ENCODE peak calls at places on chromosomes 4 and X, in seven cellular contexts. One of them, this sample, is unnamed.

GRCh38 chr4:140238353-140239041 is 84.5 kb upstream of the MAML3 start:
- DNase-seq in WTC11: peak; percentile 49
- DNase-seq in GM12892: no peak
- DNase-seq in NB4: peak; percentile 58
- DNase-seq in T follicular helper cell: no peak
- DNase-seq in D341Med: peak; percentile 38
- DNase-seq in head of caudate nucleus: peak; percentile 78
- DNase-seq in this sample: no peak

GRCh38 chr4:67549123-67549522 is 3.8 kb upstream of the CENPC start:
- DNase-seq in WTC11: no peak
- DNase-seq in GM12892: no peak
- DNase-seq in NB4: peak; percentile 49
- DNase-seq in T follicular helper cell: no peak
- DNase-seq in D341Med: no peak
- DNase-seq in head of caudate nucleus: no peak
- DNase-seq in this sample: no peak

GRCh38 chr4:105305019-105305836 is 158.6 kb downstream of the TET2 start:
- DNase-seq in WTC11: no peak
- DNase-seq in GM12892: no peak
- DNase-seq in NB4: no peak
- DNase-seq in T follicular helper cell: no peak
- DNase-seq in D341Med: no peak
- DNase-seq in head of caudate nucleus: no peak
- DNase-seq in this sample: no peak

GRCh38 chrX:100424012-100424411 is 13.9 kb upstream of the PCDH19 start:
- DNase-seq in WTC11: peak; percentile 42
- DNase-seq in GM12892: no peak
- DNase-seq in NB4: peak; percentile 1
- DNase-seq in T follicular helper cell: no peak
- DNase-seq in D341Med: no peak
- DNase-seq in head of caudate nucleus: no peak
- DNase-seq in this sample: no peak

GRCh38 chr4:75142377-75142776 is 209.5 kb downstream of the PARM1 start:
- DNase-seq in WTC11: no peak
- DNase-seq in GM12892: no peak
- DNase-seq in NB4: no peak
- DNase-seq in T follicular helper cell: no peak
- DNase-seq in D341Med: no peak
- DNase-seq in head of caudate nucleus: no peak
- DNase-seq in this sample: no peak

GRCh38 chrX:38346150-38346549 is 6.3 kb upstream of the OTC start:
- DNase-seq in WTC11: no peak
- DNase-seq in GM12892: no peak
- DNase-seq in NB4: no peak
- DNase-seq in T follicular helper cell: no peak
- DNase-seq in D341Med: no peak
- DNase-seq in head of caudate nucleus: no peak
- DNase-seq in this sample: no peak

GRCh38 chr4:102163404-102164140 is 181.7 kb downstream of the SLC39A8 start:
- DNase-seq in WTC11: no peak
- DNase-seq in GM12892: no peak
- DNase-seq in NB4: no peak
- DNase-seq in T follicular helper cell: no peak
- DNase-seq in D341Med: no peak
- DNase-seq in head of caudate nucleus: no peak
- DNase-seq in this sample: no peak

GRCh38 chr4:97349468-97350186 is 793.6 kb downstream of the STPG2 start:
- DNase-seq in WTC11: no peak
- DNase-seq in GM12892: no peak
- DNase-seq in NB4: no peak
- DNase-seq in T follicular helper cell: no peak
- DNase-seq in D341Med: no peak
- DNase-seq in head of caudate nucleus: no peak
- DNase-seq in this sample: no peak

GRCh38 chrX:24081661-24082154 is 27.0 kb downstream of the EIF2S3 start:
- DNase-seq in WTC11: peak; percentile 56
- DNase-seq in GM12892: no peak
- DNase-seq in NB4: peak; percentile 80
- DNase-seq in T follicular helper cell: peak; percentile 39
- DNase-seq in D341Med: peak; percentile 47
- DNase-seq in head of caudate nucleus: peak; percentile 69
- DNase-seq in this sample: peak; percentile 43

GRCh38 chr4:117479673-117480072 is 394.3 kb upstream of the TRAM1L1 start:
- DNase-seq in WTC11: no peak
- DNase-seq in GM12892: no peak
- DNase-seq in NB4: no peak
- DNase-seq in T follicular helper cell: no peak
- DNase-seq in D341Med: no peak
- DNase-seq in head of caudate nucleus: no peak
- DNase-seq in this sample: no peak

GRCh38 chr4:1232661-1233621 is 16.0 kb downstream of the CTBP1 start:
- DNase-seq in WTC11: no peak
- DNase-seq in GM12892: no peak
- DNase-seq in NB4: no peak
- DNase-seq in T follicular helper cell: no peak
- DNase-seq in D341Med: no peak
- DNase-seq in head of caudate nucleus: no peak
- DNase-seq in this sample: no peak

GRCh38 chr4:173046818-173047217 is 121.8 kb upstream of the GALNT7 start:
- DNase-seq in WTC11: no peak
- DNase-seq in GM12892: no peak
- DNase-seq in NB4: no peak
- DNase-seq in T follicular helper cell: no peak
- DNase-seq in D341Med: no peak
- DNase-seq in head of caudate nucleus: no peak
- DNase-seq in this sample: no peak

GRCh38 chr4:181890031-181890430 is 353.2 kb upstream of the TENM3 start:
- DNase-seq in WTC11: no peak
- DNase-seq in GM12892: no peak
- DNase-seq in NB4: no peak
- DNase-seq in T follicular helper cell: no peak
- DNase-seq in D341Med: no peak
- DNase-seq in head of caudate nucleus: no peak
- DNase-seq in this sample: no peak

GRCh38 chr4:5874811-5875465 is 17.9 kb downstream of the CRMP1 start:
- DNase-seq in WTC11: peak; percentile 38
- DNase-seq in GM12892: no peak
- DNase-seq in NB4: no peak
- DNase-seq in T follicular helper cell: no peak
- DNase-seq in D341Med: no peak
- DNase-seq in head of caudate nucleus: peak; percentile 77
- DNase-seq in this sample: no peak

GRCh38 chrX:57528670-57529255 is 63.0 kb upstream of the ZXDB start:
- DNase-seq in WTC11: peak; percentile 33
- DNase-seq in GM12892: no peak
- DNase-seq in NB4: peak; percentile 34
- DNase-seq in T follicular helper cell: no peak
- DNase-seq in D341Med: no peak
- DNase-seq in head of caudate nucleus: no peak
- DNase-seq in this sample: no peak

GRCh38 chr4:187558391-187558790 is 437.2 kb upstream of the ZFP42 start:
- DNase-seq in WTC11: no peak
- DNase-seq in GM12892: no peak
- DNase-seq in NB4: no peak
- DNase-seq in T follicular helper cell: no peak
- DNase-seq in D341Med: no peak
- DNase-seq in head of caudate nucleus: no peak
- DNase-seq in this sample: no peak

GRCh38 chr4:3809451-3810110 is 43.4 kb downstream of the ADRA2C start:
- DNase-seq in WTC11: no peak
- DNase-seq in GM12892: no peak
- DNase-seq in NB4: no peak
- DNase-seq in T follicular helper cell: no peak
- DNase-seq in D341Med: no peak
- DNase-seq in head of caudate nucleus: no peak
- DNase-seq in this sample: no peak

GRCh38 chr4:646460-646859 is 21.1 kb downstream of the PDE6B start:
- DNase-seq in WTC11: no peak
- DNase-seq in GM12892: no peak
- DNase-seq in NB4: no peak
- DNase-seq in T follicular helper cell: no peak
- DNase-seq in D341Med: no peak
- DNase-seq in head of caudate nucleus: peak; percentile 68
- DNase-seq in this sample: peak; percentile 26

GRCh38 chr4:40492747-40493146 is 136.9 kb downstream of the RBM47 start:
- DNase-seq in WTC11: no peak
- DNase-seq in GM12892: no peak
- DNase-seq in NB4: no peak
- DNase-seq in T follicular helper cell: no peak
- DNase-seq in D341Med: no peak
- DNase-seq in head of caudate nucleus: no peak
- DNase-seq in this sample: no peak

GRCh38 chr4:56026596-56026995 is 77.9 kb downstream of the CEP135 start:
- DNase-seq in WTC11: no peak
- DNase-seq in GM12892: no peak
- DNase-seq in NB4: no peak
- DNase-seq in T follicular helper cell: no peak
- DNase-seq in D341Med: no peak
- DNase-seq in head of caudate nucleus: peak; percentile 47
- DNase-seq in this sample: no peak

GRCh38 chr4:145034727-145035211 is 63.2 kb downstream of the ANAPC10 start:
- DNase-seq in WTC11: no peak
- DNase-seq in GM12892: no peak
- DNase-seq in NB4: no peak
- DNase-seq in T follicular helper cell: no peak
- DNase-seq in D341Med: peak; percentile 33
- DNase-seq in head of caudate nucleus: no peak
- DNase-seq in this sample: no peak

GRCh38 chr4:55181606-55182005 is 56.2 kb upstream of the KDR start:
- DNase-seq in WTC11: no peak
- DNase-seq in GM12892: no peak
- DNase-seq in NB4: no peak
- DNase-seq in T follicular helper cell: no peak
- DNase-seq in D341Med: no peak
- DNase-seq in head of caudate nucleus: no peak
- DNase-seq in this sample: no peak

GRCh38 chr4:183164963-183165362 is 65.9 kb downstream of the WWC2 start:
- DNase-seq in WTC11: no peak
- DNase-seq in GM12892: no peak
- DNase-seq in NB4: no peak
- DNase-seq in T follicular helper cell: no peak
- DNase-seq in D341Med: no peak
- DNase-seq in head of caudate nucleus: no peak
- DNase-seq in this sample: no peak

GRCh38 chr4:87121332-87122065 is 98.9 kb downstream of the KLHL8 start:
- DNase-seq in WTC11: no peak
- DNase-seq in GM12892: no peak
- DNase-seq in NB4: no peak
- DNase-seq in T follicular helper cell: no peak
- DNase-seq in D341Med: no peak
- DNase-seq in head of caudate nucleus: no peak
- DNase-seq in this sample: no peak

GRCh38 chr4:143282170-143282760 is 54.4 kb upstream of the GAB1 start:
- DNase-seq in WTC11: no peak
- DNase-seq in GM12892: no peak
- DNase-seq in NB4: no peak
- DNase-seq in T follicular helper cell: no peak
- DNase-seq in D341Med: peak; percentile 61
- DNase-seq in head of caudate nucleus: no peak
- DNase-seq in this sample: no peak

GRCh38 chr4:182245541-182246245 is 2.5 kb downstream of the TENM3 start:
- DNase-seq in WTC11: no peak
- DNase-seq in GM12892: no peak
- DNase-seq in NB4: no peak
- DNase-seq in T follicular helper cell: no peak
- DNase-seq in D341Med: no peak
- DNase-seq in head of caudate nucleus: no peak
- DNase-seq in this sample: no peak

GRCh38 chrX:45198301-45198700 is 2.4 kb downstream of the DIPK2B start:
- DNase-seq in WTC11: no peak
- DNase-seq in GM12892: no peak
- DNase-seq in NB4: no peak
- DNase-seq in T follicular helper cell: no peak
- DNase-seq in D341Med: no peak
- DNase-seq in head of caudate nucleus: no peak
- DNase-seq in this sample: no peak

GRCh38 chr4:126038492-126039236 is 723.9 kb downstream of the FAT4 start:
- DNase-seq in WTC11: no peak
- DNase-seq in GM12892: no peak
- DNase-seq in NB4: no peak
- DNase-seq in T follicular helper cell: no peak
- DNase-seq in D341Med: no peak
- DNase-seq in head of caudate nucleus: no peak
- DNase-seq in this sample: no peak

GRCh38 chr4:82661601-82662000 is 99.8 kb upstream of the TMEM150C start:
- DNase-seq in WTC11: no peak
- DNase-seq in GM12892: no peak
- DNase-seq in NB4: no peak
- DNase-seq in T follicular helper cell: no peak
- DNase-seq in D341Med: no peak
- DNase-seq in head of caudate nucleus: no peak
- DNase-seq in this sample: no peak

GRCh38 chrX:84187501-84188319 is at the start of gene RPS6KA6:
- DNase-seq in WTC11: peak; percentile 44
- DNase-seq in GM12892: peak; percentile 23
- DNase-seq in NB4: no peak
- DNase-seq in T follicular helper cell: no peak
- DNase-seq in D341Med: peak; percentile 53
- DNase-seq in head of caudate nucleus: peak; percentile 55
- DNase-seq in this sample: peak; percentile 10

GRCh38 chrX:51420610-51421009 is 75.8 kb downstream of the NUDT11 start:
- DNase-seq in WTC11: no peak
- DNase-seq in GM12892: no peak
- DNase-seq in NB4: peak; percentile 40
- DNase-seq in T follicular helper cell: peak; percentile 16
- DNase-seq in D341Med: no peak
- DNase-seq in head of caudate nucleus: peak; percentile 62
- DNase-seq in this sample: no peak

GRCh38 chrX:13747836-13748235 is 13.3 kb downstream of the OFD1 start:
- DNase-seq in WTC11: peak; percentile 13
- DNase-seq in GM12892: no peak
- DNase-seq in NB4: peak; percentile 67
- DNase-seq in T follicular helper cell: peak; percentile 19
- DNase-seq in D341Med: no peak
- DNase-seq in head of caudate nucleus: peak; percentile 79
- DNase-seq in this sample: peak; percentile 14

GRCh38 chr4:33060873-33061542 is 2340.8 kb downstream of the PCDH7 start:
- DNase-seq in WTC11: peak; percentile 66
- DNase-seq in GM12892: no peak
- DNase-seq in NB4: peak; percentile 67
- DNase-seq in T follicular helper cell: no peak
- DNase-seq in D341Med: peak; percentile 65
- DNase-seq in head of caudate nucleus: peak; percentile 80
- DNase-seq in this sample: no peak

GRCh38 chr4:109434007-109434792 is 585 bp downstream of the SEC24B start:
- DNase-seq in WTC11: peak; percentile 30
- DNase-seq in GM12892: no peak
- DNase-seq in NB4: peak; percentile 44
- DNase-seq in T follicular helper cell: no peak
- DNase-seq in D341Med: peak; percentile 58
- DNase-seq in head of caudate nucleus: peak; percentile 68
- DNase-seq in this sample: no peak

GRCh38 chrX:136899206-136899605 is 18.7 kb upstream of the RBMX start:
- DNase-seq in WTC11: no peak
- DNase-seq in GM12892: no peak
- DNase-seq in NB4: no peak
- DNase-seq in T follicular helper cell: no peak
- DNase-seq in D341Med: no peak
- DNase-seq in head of caudate nucleus: no peak
- DNase-seq in this sample: no peak

GRCh38 chrX:131861088-131861787 is 161.9 kb upstream of the STK26 start:
- DNase-seq in WTC11: no peak
- DNase-seq in GM12892: no peak
- DNase-seq in NB4: no peak
- DNase-seq in T follicular helper cell: no peak
- DNase-seq in D341Med: no peak
- DNase-seq in head of caudate nucleus: no peak
- DNase-seq in this sample: no peak

This sample was measured in activated T-cell treated with anti-CD3 and anti-CD28 coated beads, Interleukin-2, amount 50 U/mL, for 4 hours.